ENCODE peak calls at places on chromosomes 16 and 17, in five cellular contexts. X is WTC11, V is H1, K is HepG2, N is GM12878. G is an unnamed sample.

GRCh38 chr17:41894791-41895331 is 23.9 kb downstream of the ACLY start:
- DNase-seq in X (no peak), V (no peak), K (no peak), N (no peak), G (no peak)

GRCh38 chr16:84115919-84116719 is 623 bp downstream of the MBTPS1 start:
- DNase-seq in X (no peak), V (no peak), K (peak; percentile 54), N (no peak), G (peak; percentile 91)

GRCh38 chr16:89034573-89034961 is 57.6 kb upstream of the CBFA2T3 start:
- DNase-seq in X (no peak), V (no peak), K (no peak), N (no peak), G (no peak)

GRCh38 chr17:77054926-77055325 is 85.8 kb upstream of the SEC14L1 start:
- DNase-seq in X (no peak), V (no peak), K (no peak), N (no peak), G (no peak)

GRCh38 chr17:1229354-1229890 is 40.8 kb upstream of the BHLHA9 start:
- DNase-seq in X (peak; percentile 31), V (no peak), K (no peak), N (no peak), G (peak; percentile 53)

GRCh38 chr16:9090101-9090959 is 1.1 kb upstream of the HAPSTR1 start:
- DNase-seq in X (peak; percentile 59), V (no peak), K (no peak), N (no peak), G (peak; percentile 50)

GRCh38 chr17:78669975-78670518 is 92.9 kb upstream of the DNAH17 start:
- DNase-seq in X (no peak), V (no peak), K (no peak), N (no peak), G (no peak)

GRCh38 chr17:45768000-45768399 is 16.1 kb upstream of the CRHR1 start:
- DNase-seq in X (peak; percentile 51), V (no peak), K (no peak), N (no peak), G (no peak)

GRCh38 chr16:82240111-82240510 is 70.1 kb upstream of the MPHOSPH6 start:
- DNase-seq in X (no peak), V (no peak), K (no peak), N (no peak), G (no peak)

GRCh38 chr17:44334315-44335181 is 9.9 kb upstream of the SLC25A39 start:
- DNase-seq in X (no peak), V (no peak), K (no peak), N (no peak), G (no peak)

GRCh38 chr16:14013571-14014283 is 57.4 kb upstream of the MRTFB start:
- DNase-seq in X (no peak), V (no peak), K (peak; percentile 77), N (no peak), G (no peak)

GRCh38 chr16:52068447-52069074 is 478.4 kb downstream of the TOX3 start:
- DNase-seq in X (peak; percentile 44), V (peak; percentile 3), K (peak; percentile 35), N (no peak), G (no peak)

GRCh38 chr17:10130733-10131132 is 67.7 kb downstream of the GAS7 start:
- DNase-seq in X (no peak), V (no peak), K (no peak), N (no peak), G (no peak)

GRCh38 chr16:29804455-29805231 is 1.7 kb upstream of the MAZ start:
- DNase-seq in X (peak; percentile 31), V (no peak), K (no peak), N (no peak), G (peak; percentile 48)

GRCh38 chr17:7077911-7078546 is 2.0 kb downstream of the CLEC10A start:
- DNase-seq in X (no peak), V (no peak), K (no peak), N (no peak), G (no peak)

GRCh38 chr17:7079581-7080444 is at the start of gene CLEC10A:
- DNase-seq in X (no peak), V (no peak), K (no peak), N (no peak), G (peak; percentile 1)

GRCh38 chr17:7081341-7082062 is 1.5 kb upstream of the CLEC10A start:
- DNase-seq in X (no peak), V (no peak), K (no peak), N (no peak), G (no peak)

GRCh38 chr17:7078711-7079110 is 1.3 kb downstream of the CLEC10A start:
- DNase-seq in X (no peak), V (no peak), K (no peak), N (no peak), G (no peak)

GRCh38 chr17:7080445-7081041 is 492 bp upstream of the CLEC10A start:
- DNase-seq in X (no peak), V (no peak), K (no peak), N (no peak), G (no peak)
- TF ChIP-seq ATF2 in X (no peak), V (no peak), K (no peak), N (no peak), G (no peak)

DNA sequence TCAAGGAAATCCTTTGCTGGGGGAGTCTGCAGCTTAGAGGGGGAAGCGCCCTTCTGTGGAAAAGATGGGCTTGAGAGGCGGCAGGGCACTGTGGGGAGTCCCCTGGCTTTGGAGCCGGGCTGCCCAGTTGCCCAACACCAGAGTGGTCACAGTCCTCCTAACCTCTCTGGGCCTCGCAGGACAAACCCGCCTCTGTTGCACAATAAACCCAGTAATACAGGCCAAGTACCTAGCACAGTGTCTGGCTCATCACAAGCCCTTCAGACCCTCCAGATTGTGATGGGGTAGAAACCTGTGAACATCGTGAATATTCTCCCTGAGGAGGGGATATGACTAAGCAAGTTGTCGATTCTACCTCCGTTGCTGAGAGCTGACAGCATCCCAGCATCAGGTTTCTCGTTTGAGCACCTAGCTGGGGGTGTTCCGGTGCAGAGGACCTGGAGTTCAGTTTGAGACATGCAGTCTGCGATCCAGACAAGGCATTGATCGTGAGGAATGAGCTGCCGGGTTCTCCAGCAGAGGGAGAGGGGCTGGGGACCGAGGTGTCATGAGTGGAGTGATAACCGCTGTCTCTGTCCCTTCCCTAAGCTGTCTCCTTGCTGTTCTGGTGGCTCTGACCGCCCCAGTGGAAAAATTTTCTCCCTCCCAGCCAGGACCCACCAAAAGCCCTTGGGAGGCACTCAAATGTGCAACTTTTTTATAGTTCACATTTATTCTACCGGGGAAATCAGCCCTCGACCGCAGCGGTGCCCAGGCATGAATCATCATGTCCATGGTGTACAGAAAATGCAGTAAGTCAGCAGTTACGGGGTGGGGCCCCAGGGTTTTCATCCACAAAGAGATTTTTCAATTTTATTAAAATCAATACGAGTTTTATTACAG is 161.9 kb downstream of the WSCD1 start:
- DNase-seq in X (no peak), V (no peak), K (no peak), N (no peak), G (no peak)
- TF ChIP-seq ATF2 in X (no peak), V (no peak), K (no peak), N (no peak), G (no peak)

DNA sequence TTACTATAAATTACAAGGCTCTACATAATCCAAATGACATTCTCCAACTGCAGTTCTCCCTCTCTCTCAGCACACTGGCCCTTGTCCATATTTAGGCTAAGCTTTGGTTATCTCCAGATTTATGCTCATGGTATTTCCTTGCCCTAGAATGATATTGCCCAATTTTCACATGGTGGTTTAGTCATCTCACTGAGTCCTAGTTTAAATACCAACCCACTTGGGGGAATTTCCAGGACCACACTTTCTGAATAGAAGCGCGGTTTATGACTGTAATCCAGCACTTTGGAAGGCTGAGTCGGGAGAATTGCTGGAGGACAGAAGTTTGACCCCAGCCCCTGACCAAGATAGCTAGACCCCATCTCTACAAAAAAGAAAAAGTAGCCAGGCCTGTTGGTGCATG is 280.1 kb upstream of the MON1B start:
- DNase-seq in X (no peak), V (no peak), K (no peak), N (no peak), G (no peak)
- TF ChIP-seq ATF2 in X (no peak), V (no peak), K (no peak), N (no peak), G (no peak)

DNA sequence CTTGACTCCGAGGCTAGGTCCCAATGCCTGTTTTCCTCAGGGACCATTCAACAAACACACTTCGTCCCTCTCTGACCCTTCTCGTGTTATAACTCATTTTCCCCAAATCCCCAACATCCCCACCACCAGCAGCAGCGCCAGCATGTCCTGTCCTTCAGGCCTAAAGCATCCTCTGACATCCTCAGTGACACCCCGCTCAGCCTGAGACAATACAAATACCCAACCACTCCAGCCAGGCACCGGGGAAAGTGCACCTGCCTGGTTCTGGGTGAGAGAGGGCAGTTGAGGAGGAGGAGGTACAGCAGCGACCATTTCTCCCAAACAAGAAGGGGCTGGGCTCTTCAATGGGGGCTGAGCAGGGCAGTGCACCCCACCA is 4.7 kb downstream of the MNT start:
- DNase-seq in X (no peak), V (no peak), K (no peak), N (no peak), G (no peak)
- TF ChIP-seq ATF2 in X (no peak), V (no peak), K (no peak), N (no peak), G (no peak)

DNA sequence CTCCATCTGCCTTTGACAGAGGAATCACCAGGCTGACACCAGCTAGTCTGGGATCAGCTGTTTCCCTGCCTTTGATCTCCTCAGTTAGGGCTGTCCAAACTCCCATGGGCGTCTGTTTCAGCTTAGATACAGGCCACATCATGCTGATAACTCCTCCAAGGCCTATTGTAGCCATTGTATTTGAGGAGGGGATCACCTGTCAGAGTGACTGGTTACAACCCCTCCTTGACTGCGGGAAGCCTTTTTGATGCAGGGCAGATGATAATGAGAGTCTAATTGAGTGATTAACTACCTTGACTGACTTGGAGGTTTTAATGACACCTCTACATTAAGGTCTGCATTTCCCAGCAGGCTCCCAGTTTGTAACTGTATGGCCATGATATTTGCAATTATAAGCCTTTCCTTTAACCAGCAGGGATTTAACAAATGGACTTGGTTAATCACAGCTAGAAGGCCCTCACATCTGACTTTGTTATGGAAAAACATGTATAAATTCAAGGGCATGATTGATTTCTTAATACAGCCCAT is 863.5 kb downstream of the KCNJ2 start:
- DNase-seq in X (peak; percentile 69), V (peak; percentile 88), K (no peak), N (no peak), G (no peak)
- TF ChIP-seq ATF2 in X (no peak), V (peak; percentile 97), K (no peak), N (no peak), G (no peak)

DNA sequence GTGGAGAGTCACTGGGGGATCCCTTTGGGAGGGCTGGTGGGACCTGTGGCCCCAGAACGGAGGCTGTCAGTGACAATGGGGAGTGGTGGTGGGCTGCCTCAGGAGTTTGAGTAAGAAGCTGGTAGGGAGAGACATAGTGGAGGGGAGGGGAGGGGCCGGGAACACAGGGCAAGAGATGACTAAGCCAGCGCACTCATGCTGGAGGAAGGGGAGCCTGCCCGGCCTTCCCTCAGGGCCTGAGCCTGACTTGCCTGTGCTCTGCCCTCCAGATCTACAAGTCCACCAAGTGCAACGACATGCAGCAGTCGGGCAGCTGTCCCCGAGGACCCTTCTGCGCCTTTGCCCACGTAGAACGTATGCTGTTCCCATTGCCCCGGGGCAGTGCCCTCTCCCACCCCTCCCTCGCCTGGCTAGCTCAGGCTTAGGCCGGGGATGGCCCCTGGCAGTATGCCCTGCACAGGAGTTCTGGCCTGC is 29.3 kb downstream of the UNC13D start:
- DNase-seq in X (no peak), V (no peak), K (no peak), N (no peak), G (no peak)
- TF ChIP-seq ATF2 in X (no peak), V (no peak), K (no peak), N (no peak), G (no peak)

GRCh38 chr17:13597723-13598347 is 3.9 kb downstream of the HS3ST3A1 start:
- DNase-seq in X (peak; percentile 19), V (no peak), K (peak; percentile 45), N (no peak), G (peak; percentile 61)
- TF ChIP-seq ATF2 in X (no peak), V (no peak), K (no peak), N (no peak), G (no peak)

G was measured in K562.